ENCODE peak calls at places on chromosomes 7 and 10, in seven cellular contexts. One of them, this sample, is unnamed.

GRCh38 chr10:113854757-113855626 is 531 bp downstream of the NHLRC2 start:
- DNase-seq in AG20443: peak; percentile 83
- DNase-seq in suprapubic skin: peak; percentile 83
- DNase-seq in left lung: peak; percentile 88
- DNase-seq in skeletal muscle cell: no peak
- DNase-seq in caudate nucleus: no peak
- DNase-seq in lower lobe of right lung: peak; percentile 65
- DNase-seq in this sample: peak; percentile 55

GRCh38 chr7:99379043-99379577 is 4.6 kb downstream of the ARPC1B start:
- DNase-seq in left lung: no peak
- DNase-seq in skeletal muscle cell: peak; percentile 86
- DNase-seq in suprapubic skin: peak; percentile 86
- DNase-seq in caudate nucleus: no peak
- DNase-seq in lower lobe of right lung: peak; percentile 70
- DNase-seq in AG20443: peak; percentile 94
- DNase-seq in this sample: peak; percentile 89

GRCh38 chr10:2460846-2461245 is 606.5 kb upstream of the PFKP start:
- DNase-seq in caudate nucleus: no peak
- DNase-seq in lower lobe of right lung: no peak
- DNase-seq in suprapubic skin: no peak
- DNase-seq in skeletal muscle cell: no peak
- DNase-seq in left lung: no peak
- DNase-seq in AG20443: no peak
- DNase-seq in this sample: no peak

GRCh38 chr10:77715081-77715480 is 77.5 kb upstream of the KCNMA1 start:
- DNase-seq in lower lobe of right lung: no peak
- DNase-seq in caudate nucleus: no peak
- DNase-seq in suprapubic skin: no peak
- DNase-seq in left lung: no peak
- DNase-seq in AG20443: no peak
- DNase-seq in skeletal muscle cell: no peak
- DNase-seq in this sample: no peak

GRCh38 chr7:52958621-52959140 is 76.8 kb upstream of the POM121L12 start:
- DNase-seq in lower lobe of right lung: no peak
- DNase-seq in suprapubic skin: no peak
- DNase-seq in AG20443: no peak
- DNase-seq in skeletal muscle cell: no peak
- DNase-seq in caudate nucleus: no peak
- DNase-seq in left lung: no peak
- DNase-seq in this sample: no peak

GRCh38 chr10:12872577-12872976 is 128.9 kb downstream of the CCDC3 start:
- DNase-seq in skeletal muscle cell: no peak
- DNase-seq in left lung: no peak
- DNase-seq in caudate nucleus: no peak
- DNase-seq in AG20443: no peak
- DNase-seq in suprapubic skin: no peak
- DNase-seq in lower lobe of right lung: no peak
- DNase-seq in this sample: no peak

GRCh38 chr7:157527686-157528085 is 190.9 kb downstream of the DNAJB6 start:
- DNase-seq in AG20443: no peak
- DNase-seq in lower lobe of right lung: no peak
- DNase-seq in caudate nucleus: no peak
- DNase-seq in left lung: no peak
- DNase-seq in skeletal muscle cell: no peak
- DNase-seq in suprapubic skin: no peak
- DNase-seq in this sample: no peak

GRCh38 chr10:104925232-104925851 is 284.3 kb downstream of the SORCS3 start:
- DNase-seq in skeletal muscle cell: no peak
- DNase-seq in lower lobe of right lung: no peak
- DNase-seq in AG20443: peak; percentile 32
- DNase-seq in caudate nucleus: no peak
- DNase-seq in suprapubic skin: no peak
- DNase-seq in left lung: no peak
- DNase-seq in this sample: no peak

GRCh38 chr10:427746-428519 is 261.5 kb downstream of the DIP2C start:
- DNase-seq in suprapubic skin: no peak
- DNase-seq in caudate nucleus: no peak
- DNase-seq in AG20443: no peak
- DNase-seq in skeletal muscle cell: no peak
- DNase-seq in lower lobe of right lung: no peak
- DNase-seq in left lung: no peak
- DNase-seq in this sample: no peak

GRCh38 chr7:36006656-36007229 is 146.3 kb upstream of the EEPD1 start:
- DNase-seq in skeletal muscle cell: no peak
- DNase-seq in AG20443: no peak
- DNase-seq in suprapubic skin: no peak
- DNase-seq in lower lobe of right lung: no peak
- DNase-seq in left lung: no peak
- DNase-seq in caudate nucleus: no peak
- DNase-seq in this sample: no peak

This sample was measured in hepatic stellate cell.